ENCODE peak calls at places on chromosomes 11 and 22, in six cellular contexts. Z is NCI-H2227 treated with DMSO at 0.1 percent for 48 hours; D is stimulated activated CD4-positive, alpha-beta T cell treated with anti-CD3 and anti-CD28 coated beads, Interleukin-4, amount 100 ng/mL, for 48 hours; I is NCI-H1436; M is HCEC 1CT; Q is cardiac septum. E is an unnamed sample.

GRCh38 chr22:20952544-20953341 is 14.3 kb upstream of the AIFM3 start:
- DNase-seq in D (no peak), Z (no peak), I (no peak), M (no peak), Q (no peak), E (no peak)

GRCh38 chr11:73298233-73298632 is 9.8 kb upstream of the ARHGEF17 start:
- DNase-seq in M (no peak), D (no peak), I (no peak), Q (no peak), Z (no peak), E (no peak)

GRCh38 chr11:44979536-44980399 is 29.1 kb upstream of the TP53I11 start:
- DNase-seq in I (peak), M (no peak), Q (no peak), Z (no peak), D (no peak), E (no peak)

GRCh38 chr11:72012897-72013721 is 14.4 kb downstream of the IL18BP start:
- DNase-seq in I (no peak), M (no peak), D (no peak), Q (peak), Z (peak), E (no peak)

GRCh38 chr22:33350391-33350955 is 292.3 kb upstream of the SYN3 start:
- DNase-seq in I (no peak), D (no peak), Q (no peak), M (no peak), Z (no peak), E (no peak)

GRCh38 chr11:81644239-81644840 is 1089.3 kb downstream of the FAM181B start:
- DNase-seq in Z (no peak), I (peak), D (no peak), Q (no peak), M (peak), E (no peak)

GRCh38 chr11:38460901-38461300 is 1862.9 kb upstream of the RAG2 start:
- DNase-seq in Q (no peak), Z (no peak), I (peak), D (no peak), M (no peak), E (peak)

GRCh38 chr11:106381895-106382294 is 304.4 kb downstream of the AASDHPPT start:
- DNase-seq in D (no peak), I (no peak), Z (no peak), M (no peak), Q (no peak), E (no peak)

GRCh38 chr11:35998651-35999050 is 54.8 kb downstream of the LDLRAD3 start:
- DNase-seq in M (no peak), Q (no peak), D (no peak), Z (peak), I (no peak), E (no peak)

GRCh38 chr11:103671143-103671651 is 365.2 kb upstream of the DDI1 start:
- DNase-seq in D (no peak), I (no peak), Z (no peak), M (no peak), Q (no peak), E (no peak)

GRCh38 chr11:18243783-18244362 is 4.6 kb downstream of the SAA2 start:
- DNase-seq in M (peak), D (peak), Z (peak), Q (no peak), I (peak), E (no peak)

GRCh38 chr11:65491614-65492386 is 7.0 kb upstream of the MALAT1 start:
- DNase-seq in I (peak), M (peak), Q (peak), D (no peak), Z (peak), E (peak)

GRCh38 chr11:44680982-44681597 is 45.7 kb upstream of the TSPAN18 start:
- DNase-seq in D (peak), M (no peak), Q (no peak), I (no peak), Z (no peak), E (no peak)

GRCh38 chr22:43931771-43932170 is 8.2 kb downstream of the PNPLA3 start:
- DNase-seq in I (no peak), Q (no peak), M (no peak), Z (no peak), D (no peak), E (no peak)

GRCh38 chr11:73463359-73463758 is 87.2 kb downstream of the RELT start:
- DNase-seq in Z (no peak), M (peak), I (no peak), D (no peak), Q (no peak), E (no peak)

GRCh38 chr22:29580200-29580810 is 608 bp downstream of the NIPSNAP1 start:
- DNase-seq in I (no peak), Q (no peak), Z (no peak), D (no peak), M (no peak), E (no peak)

GRCh38 chr11:113167599-113167998 is 146.8 kb upstream of the TTC12 start:
- DNase-seq in Q (no peak), M (no peak), I (no peak), Z (peak), D (no peak), E (no peak)

GRCh38 chr11:118202599-118203422 is 22.0 kb downstream of the JAML start:
- DNase-seq in D (no peak), I (no peak), M (no peak), Q (no peak), Z (no peak), E (no peak)

GRCh38 chr22:19120829-19121630 is 1.2 kb downstream of the DGCR2 start:
- DNase-seq in I (no peak), Q (peak), M (peak), D (no peak), Z (no peak), E (peak)

GRCh38 chr11:103257360-103257759 is 148.1 kb downstream of the DYNC2H1 start:
- DNase-seq in Z (peak), D (no peak), Q (no peak), I (no peak), M (peak), E (no peak)

GRCh38 chr22:30486118-30486517 is 14.3 kb upstream of the SEC14L3 start:
- DNase-seq in Q (no peak), M (no peak), D (no peak), I (no peak), Z (no peak), E (no peak)

GRCh38 chr11:61764606-61765260 is 12.3 kb downstream of the MYRF start:
- DNase-seq in M (no peak), Z (no peak), Q (no peak), I (no peak), D (no peak), E (no peak)

GRCh38 chr22:40051322-40051721 is 56.6 kb downstream of the FAM83F start:
- DNase-seq in M (no peak), I (no peak), Q (no peak), Z (peak), D (no peak), E (no peak)

GRCh38 chr11:35851342-35851741 is 92.5 kb upstream of the LDLRAD3 start:
- DNase-seq in Z (no peak), D (no peak), I (no peak), M (no peak), Q (no peak), E (no peak)

GRCh38 chr11:124670732-124671131 is 2.8 kb downstream of the SIAE start:
- DNase-seq in I (no peak), M (no peak), D (no peak), Q (no peak), Z (no peak), E (no peak)

GRCh38 chr22:20312396-20313191 is 7.3 kb downstream of the DGCR6L start:
- DNase-seq in Q (peak), Z (no peak), I (no peak), D (no peak), M (no peak), E (no peak)

GRCh38 chr11:2200536-2200935 is 28.9 kb upstream of the TH start:
- DNase-seq in I (no peak), Z (no peak), D (no peak), M (no peak), Q (no peak), E (no peak)

GRCh38 chr22:37109242-37109917 is at the start of gene TMPRSS6:
- DNase-seq in M (no peak), Q (no peak), Z (no peak), D (no peak), I (peak), E (no peak)

GRCh38 chr11:115247404-115247803 is 256.8 kb downstream of the CADM1 start:
- DNase-seq in Z (no peak), I (no peak), Q (no peak), M (no peak), D (no peak), E (no peak)

GRCh38 chr11:68039526-68040086 is 781 bp downstream of the TCIRG1 start:
- DNase-seq in M (no peak), Q (no peak), Z (no peak), D (no peak), I (no peak), E (no peak)

GRCh38 chr11:44032304-44033085 is 15.3 kb upstream of the ACCSL start:
- DNase-seq in Z (no peak), Q (no peak), I (no peak), M (peak), D (no peak), E (no peak)

GRCh38 chr11:77473001-77473800 is 693 bp downstream of the PAK1 start:
- DNase-seq in Q (peak), Z (peak), M (peak), D (peak), I (peak), E (no peak)

GRCh38 chr11:8688414-8689362 is 6.1 kb downstream of the RPL27A start:
- DNase-seq in Z (peak), M (peak), D (peak), Q (peak), I (peak), E (peak)

GRCh38 chr11:26276798-26277424 is 55.0 kb upstream of the ANO3 start:
- DNase-seq in M (peak), Q (no peak), Z (peak), I (peak), D (peak), E (peak)

GRCh38 chr11:29782447-29782846 is 234.4 kb downstream of the KCNA4 start:
- DNase-seq in Z (no peak), Q (no peak), M (no peak), I (no peak), D (no peak), E (no peak)

GRCh38 chr11:118438314-118438931 is 2.1 kb downstream of the KMT2A start:
- DNase-seq in D (peak), Z (peak), Q (peak), I (peak), M (peak), E (no peak)

GRCh38 chr11:26847977-26848376 is 126.1 kb upstream of the SLC5A12 start:
- DNase-seq in Q (no peak), D (no peak), I (no peak), Z (no peak), M (no peak), E (no peak)

GRCh38 chr11:62552465-62552782 is 5.8 kb upstream of the AHNAK start:
- DNase-seq in I (no peak), Z (no peak), Q (no peak), D (no peak), M (peak), E (no peak)

GRCh38 chr22:37546436-37547248 is 13.6 kb upstream of the CDC42EP1 start:
- DNase-seq in I (no peak), Q (peak), Z (no peak), D (no peak), M (peak), E (no peak)

E was measured in T1000.